ENCODE peak calls at places on chromosomes 7 and 10, in five cellular contexts. M is uterus, W is fibroblast of lung, L is Panc1, T is lower lobe of right lung. K is an unnamed sample.

GRCh38 chr10:84429926-84430520 is 101.6 kb downstream of the CCSER2 start:
- DNase-seq in W (peak), L (peak), T (peak), M (peak), K (peak)

GRCh38 chr10:113620486-113620885 is 43.4 kb downstream of the NRAP start:
- DNase-seq in L (no peak), M (no peak), T (no peak), W (no peak), K (no peak)

GRCh38 chr7:128882134-128882533 is 19.5 kb downstream of the ATP6V1F start:
- DNase-seq in W (no peak), M (no peak), T (peak), L (no peak), K (no peak)

GRCh38 chr10:17910144-17910789 is 41.5 kb upstream of the SLC39A12 start:
- DNase-seq in W (peak), M (peak), T (no peak), L (peak), K (no peak)

GRCh38 chr7:103648135-103648534 is 202.1 kb upstream of the SLC26A5 start:
- DNase-seq in W (no peak), T (no peak), M (no peak), L (no peak), K (no peak)

GRCh38 chr7:610141-610530 is 90.5 kb upstream of the PDGFA start:
- DNase-seq in M (no peak), W (no peak), L (no peak), T (peak), K (no peak)

GRCh38 chr7:69739906-69740545 is 141.8 kb downstream of the AUTS2 start:
- DNase-seq in T (no peak), W (peak), L (no peak), M (peak), K (no peak)

GRCh38 chr10:133336131-133337078 is at the start of gene CALY:
- DNase-seq in T (peak), W (no peak), L (no peak), M (no peak), K (no peak)

GRCh38 chr7:140810830-140811556 is 113.7 kb downstream of the BRAF start:
- DNase-seq in T (no peak), W (peak), L (peak), M (peak), K (no peak)

GRCh38 chr10:92124524-92125168 is 166.2 kb downstream of the CPEB3 start:
- DNase-seq in W (peak), M (no peak), L (no peak), T (no peak), K (no peak)

GRCh38 chr7:42237162-42237821 is at the start of gene GLI3:
- DNase-seq in L (no peak), T (peak), M (peak), W (peak), K (peak)

GRCh38 chr7:27123021-27123476 is 7.5 kb downstream of the HOXA4 start:
- DNase-seq in M (no peak), L (no peak), W (peak), T (no peak), K (no peak)

GRCh38 chr7:84535584-84536255 is 341.1 kb upstream of the SEMA3A start:
- DNase-seq in W (no peak), L (no peak), M (no peak), T (no peak), K (no peak)

GRCh38 chr7:175955-176354 is 16.4 kb upstream of the FAM20C start:
- DNase-seq in M (no peak), W (no peak), T (no peak), L (no peak), K (no peak)

GRCh38 chr7:118349604-118350003 is 125.1 kb downstream of the ANKRD7 start:
- DNase-seq in L (no peak), M (no peak), T (no peak), W (no peak), K (no peak)

DNA sequence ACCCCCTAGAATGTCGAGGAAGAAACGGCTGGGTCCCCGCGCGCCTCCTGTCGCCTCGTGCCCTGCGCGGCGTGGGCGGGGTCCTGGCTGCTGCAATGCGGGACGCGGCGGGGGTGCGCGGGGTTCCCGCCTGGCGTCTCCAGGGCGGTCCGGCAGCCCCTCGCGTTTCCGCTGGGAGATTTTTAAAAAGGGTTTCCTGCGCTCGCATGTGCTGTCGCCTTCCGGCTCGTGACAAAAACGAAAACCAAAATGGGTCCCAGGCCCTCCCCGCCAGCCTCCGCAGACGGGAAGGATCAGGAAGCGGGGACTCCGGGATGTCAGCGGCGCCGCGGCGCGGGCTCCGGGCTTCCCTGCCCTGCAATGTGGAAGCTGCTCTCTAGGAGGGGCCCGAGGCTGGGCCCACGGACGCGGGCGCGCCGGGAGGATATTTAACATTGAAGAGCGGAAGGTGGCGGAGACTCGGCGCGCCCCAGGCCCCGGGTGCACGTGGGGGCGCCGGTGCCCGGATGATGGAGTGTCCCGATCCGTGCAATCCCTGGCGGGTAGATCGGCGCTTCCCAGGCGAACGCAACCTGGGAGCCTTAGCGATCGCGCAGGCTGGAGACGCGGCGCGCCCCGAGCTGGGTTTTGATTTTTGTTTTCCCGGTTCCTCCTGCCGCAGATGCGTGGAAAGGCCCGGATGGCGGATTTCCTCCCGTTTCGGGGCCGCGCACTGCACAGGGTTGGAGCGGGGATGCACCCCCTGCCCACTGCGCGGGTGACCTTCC is 1.0 kb downstream of the PFKP start:
- DNase-seq in L (no peak), T (peak), W (peak), M (peak), K (no peak)
- TF ChIP-seq CTCF in L (no peak), T (peak), W (peak), M (peak), K (no peak)

DNA sequence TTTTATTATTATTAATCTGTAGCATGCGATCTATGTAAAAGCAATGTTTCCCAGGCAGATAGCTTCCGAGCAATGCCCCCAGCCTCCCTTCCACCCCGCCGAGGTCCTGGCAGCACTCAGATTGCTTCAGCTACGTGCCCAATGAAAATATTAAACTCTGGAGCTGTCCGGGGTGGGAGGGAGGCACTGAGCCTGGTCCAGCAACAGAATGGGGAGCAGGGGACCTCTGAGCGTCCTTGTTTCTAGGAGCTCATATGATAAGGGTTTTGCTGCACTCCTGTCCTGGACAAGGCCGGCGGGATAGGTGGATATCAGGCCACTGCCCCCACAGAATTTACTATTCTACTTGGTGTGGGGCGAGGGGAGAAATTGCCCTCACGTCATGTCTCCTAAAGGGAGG is 44.5 kb upstream of the CDK1 start:
- DNase-seq in L (no peak), W (no peak), T (peak), M (no peak), K (no peak)
- TF ChIP-seq CTCF in L (no peak), W (no peak), T (no peak), M (no peak), K (no peak)

DNA sequence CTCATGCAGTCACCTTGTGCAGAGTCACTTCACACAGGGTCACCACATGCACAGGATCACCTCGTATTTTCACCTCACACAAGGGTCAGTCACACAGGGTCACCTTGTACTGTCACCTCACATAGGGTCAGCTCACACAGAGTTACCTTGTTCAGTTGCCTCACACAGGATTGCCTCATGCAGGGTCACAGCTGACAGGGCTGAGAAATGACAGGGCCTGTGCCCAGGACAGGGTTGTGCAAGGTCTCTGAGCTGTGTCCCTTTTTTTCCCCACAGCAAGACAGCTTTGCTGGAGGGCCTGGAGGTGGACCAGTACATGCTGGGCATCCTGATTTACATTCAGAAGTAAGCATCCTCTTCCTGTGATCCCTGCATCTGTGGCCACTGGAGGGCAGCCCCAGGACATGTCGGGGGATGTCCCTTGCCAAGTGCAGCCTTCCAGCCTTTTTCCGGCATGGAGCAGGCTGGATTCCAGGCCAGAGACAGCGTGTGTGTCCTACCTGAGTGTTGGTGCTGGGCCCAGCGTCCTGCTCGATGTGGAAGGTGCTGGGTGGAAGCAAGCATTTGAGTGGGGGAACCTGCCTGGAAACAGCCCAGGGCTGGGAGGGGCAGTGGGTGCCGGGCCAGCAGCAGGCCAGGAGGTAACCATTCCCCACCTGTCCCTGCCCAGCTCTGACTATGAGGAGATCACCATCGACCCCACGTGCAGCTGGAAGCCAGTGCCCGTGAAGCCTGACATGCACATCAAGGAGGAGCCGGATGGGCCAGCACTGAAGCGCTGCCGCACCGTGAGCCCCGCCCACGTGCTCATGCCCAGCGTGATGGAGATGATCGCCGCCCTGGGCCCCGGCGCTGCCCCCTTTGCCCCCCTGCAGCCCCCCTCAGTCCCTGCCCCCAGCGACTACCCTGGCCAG is 16.3 kb downstream of the ZMIZ2 start:
- DNase-seq in W (no peak), L (no peak), T (no peak), M (no peak), K (no peak)
- TF ChIP-seq CTCF in W (no peak), L (no peak), T (no peak), M (no peak), K (no peak)

DNA sequence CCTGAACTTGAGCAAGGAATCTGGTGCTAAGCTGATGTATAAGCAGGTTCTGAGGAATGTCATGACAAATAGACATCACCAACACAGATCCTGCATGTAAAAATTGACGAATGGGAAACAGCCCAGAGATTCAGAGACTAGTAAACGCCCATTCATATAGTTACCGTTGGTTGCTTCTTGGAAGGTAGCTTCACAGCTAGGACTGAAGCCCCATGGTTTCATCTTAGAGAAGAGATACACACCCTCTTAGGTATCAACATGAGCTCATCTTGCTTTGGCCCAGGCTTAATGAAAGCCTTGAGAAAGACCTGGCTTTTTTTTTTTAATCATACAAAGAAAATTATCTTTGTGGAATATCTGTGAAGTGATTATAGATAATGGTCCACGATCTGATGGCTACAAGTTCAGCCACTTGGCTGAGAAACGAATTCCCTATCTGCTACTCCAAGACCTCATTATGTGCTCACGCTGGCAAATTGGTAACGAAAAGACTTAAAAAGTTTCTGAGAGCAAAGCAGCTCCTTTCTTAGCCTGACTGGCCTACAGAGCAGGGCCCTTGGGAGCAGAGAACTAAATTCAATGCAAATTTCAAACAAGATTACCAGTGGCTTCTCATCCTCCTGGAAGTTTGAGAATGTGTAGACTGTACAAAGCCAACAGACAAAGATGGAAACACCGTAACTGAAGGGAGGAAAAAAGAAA is 181.1 kb downstream of the NRP1 start:
- DNase-seq in L (no peak), W (no peak), T (no peak), M (no peak), K (no peak)
- TF ChIP-seq CTCF in L (no peak), W (no peak), T (no peak), M (no peak), K (no peak)

DNA sequence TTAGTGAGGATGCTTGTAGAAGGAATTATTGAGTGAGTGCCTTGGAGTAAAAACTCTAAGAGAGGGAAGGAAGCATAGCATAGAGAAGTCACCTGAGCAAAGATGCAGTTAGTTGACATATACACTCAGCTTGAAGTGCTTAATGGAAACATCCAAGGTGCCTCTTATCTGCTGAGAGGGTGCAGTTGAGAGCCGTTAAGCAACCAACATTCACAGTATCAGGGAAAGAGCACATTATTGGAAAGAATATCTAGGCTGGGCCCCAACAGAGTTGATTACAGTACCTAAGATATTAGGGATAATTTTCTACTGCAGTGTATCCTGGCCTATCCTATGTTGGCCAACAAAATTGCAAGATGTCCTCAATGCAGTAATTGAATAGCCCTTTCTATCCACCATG is 302.0 kb downstream of the ETV1 start:
- DNase-seq in T (no peak), M (no peak), L (no peak), W (no peak), K (no peak)
- TF ChIP-seq CTCF in T (no peak), M (no peak), L (no peak), W (no peak), K (no peak)

DNA sequence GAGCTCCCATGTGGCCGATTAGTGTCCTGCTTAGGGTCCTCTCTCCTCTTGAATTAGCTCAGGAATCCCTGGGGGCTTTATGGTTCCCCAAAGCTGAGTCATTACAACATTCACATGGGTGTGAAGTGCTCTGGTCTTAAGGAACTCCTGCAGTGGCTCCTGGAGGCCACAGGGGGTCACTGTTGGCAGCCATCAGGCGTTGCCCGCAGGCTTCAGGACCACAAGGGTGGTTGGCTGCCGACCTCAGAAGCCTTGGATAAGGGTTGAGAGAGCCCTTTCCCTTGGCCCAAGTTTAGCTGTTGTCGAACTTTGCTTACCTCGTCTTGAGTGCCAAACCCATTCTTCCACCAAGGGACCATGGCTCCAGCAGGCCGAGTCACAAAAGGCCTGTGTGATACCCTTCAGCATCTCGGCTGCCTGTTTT is 61.7 kb downstream of the SH2D4B start:
- DNase-seq in T (peak), W (peak), L (peak), M (no peak), K (no peak)
- TF ChIP-seq CTCF in T (peak), W (peak), L (peak), M (peak), K (no peak)